ENCODE peak calls at places on chromosomes 6 and 20, in five cellular contexts. Y, P, Z, H and G are unnamed samples.

GRCh38 chr6:27502508-27503435 is 29.9 kb upstream of the ZNF184 start:
- DNase-seq in Z (peak; percentile 82), Y (peak; percentile 36), H (peak; percentile 79), P (peak; percentile 29), G (peak; percentile 70)

GRCh38 chr6:105771313-105771970 is 314.7 kb upstream of the PRDM1 start:
- DNase-seq in P (no peak), Z (peak; percentile 68), H (peak; percentile 65), Y (no peak), G (no peak)

GRCh38 chr20:50085481-50086365 is 27.2 kb downstream of the UBE2V1 start:
- DNase-seq in Y (no peak), Z (peak; percentile 71), P (peak; percentile 27), H (peak; percentile 73), G (peak; percentile 75)

GRCh38 chr6:168217880-168218537 is 101.6 kb downstream of the DACT2 start:
- DNase-seq in Y (no peak), P (no peak), H (no peak), Z (no peak), G (no peak)

GRCh38 chr20:46708172-46708860 is 1.1 kb upstream of the SLC2A10 start:
- DNase-seq in Y (no peak), Z (no peak), P (no peak), H (no peak), G (no peak)

GRCh38 chr6:183668-184067 is 108.6 kb upstream of the DUSP22 start:
- DNase-seq in Y (no peak), H (no peak), Z (no peak), P (no peak), G (no peak)

GRCh38 chr20:64044484-64045247 is 4.8 kb downstream of the SOX18 start:
- DNase-seq in H (peak; percentile 37), Z (peak; percentile 41), Y (no peak), P (no peak), G (peak; percentile 76)

GRCh38 chr6:36419295-36419694 is 23.4 kb downstream of the PXT1 start:
- DNase-seq in H (no peak), Y (no peak), Z (no peak), P (no peak), G (peak; percentile 78)

GRCh38 chr6:27605401-27606342 is 132.8 kb upstream of the ZNF184 start:
- DNase-seq in Y (no peak), P (no peak), Z (peak; percentile 89), H (peak; percentile 59), G (peak; percentile 87)

GRCh38 chr20:32484221-32485125 is 100.7 kb downstream of the NOL4L start:
- DNase-seq in Z (no peak), H (no peak), Y (no peak), P (no peak), G (peak; percentile 8)

GRCh38 chr6:2396856-2397640 is 151.6 kb upstream of the GMDS start:
- DNase-seq in Z (peak; percentile 60), H (peak; percentile 85), Y (no peak), P (peak; percentile 36), G (peak; percentile 51)

GRCh38 chr6:156174026-156174880 is 602.9 kb upstream of the ARID1B start:
- DNase-seq in H (no peak), Z (no peak), P (no peak), Y (no peak), G (no peak)

GRCh38 chr6:117739869-117740268 is 64.6 kb downstream of the NUS1 start:
- DNase-seq in H (no peak), P (no peak), Z (no peak), Y (no peak), G (no peak)

GRCh38 chr6:54335871-54336270 is 27.6 kb downstream of the TINAG start:
- DNase-seq in P (peak; percentile 85), H (peak; percentile 99), Z (peak; percentile 98), Y (peak; percentile 93), G (peak; percentile 95)

GRCh38 chr20:31606928-31607639 is 2.0 kb downstream of the ID1 start:
- DNase-seq in P (no peak), Y (no peak), Z (peak; percentile 79), H (peak; percentile 67), G (peak; percentile 91)

GRCh38 chr20:14189794-14190402 is 147.5 kb downstream of the FLRT3 start:
- DNase-seq in H (peak; percentile 62), Y (peak; percentile 7), P (peak; percentile 26), Z (peak; percentile 69), G (peak; percentile 61)

GRCh38 chr6:148203970-148204369 is 138.7 kb upstream of the SASH1 start:
- DNase-seq in Y (peak; percentile 77), H (peak; percentile 90), Z (peak; percentile 72), P (peak; percentile 76), G (no peak)

GRCh38 chr20:44248420-44248759 is 1.3 kb downstream of the GDAP1L1 start:
- DNase-seq in P (no peak), H (no peak), Y (no peak), Z (no peak), G (no peak)

GRCh38 chr6:38337819-38338465 is 301.8 kb downstream of the BTBD9 start:
- DNase-seq in P (peak; percentile 42), Y (no peak), H (peak; percentile 88), Z (peak; percentile 63), G (peak; percentile 68)

GRCh38 chr20:57467742-57468141 is 57.2 kb downstream of the CTCFL start:
- DNase-seq in Z (no peak), Y (no peak), P (no peak), H (no peak), G (no peak)

GRCh38 chr20:32743237-32744112 is at the start of gene COMMD7:
- DNase-seq in P (no peak), H (peak; percentile 44), Z (peak; percentile 38), Y (no peak), G (peak; percentile 29)

GRCh38 chr20:43029161-43029560 is 160.5 kb downstream of the PTPRT start:
- DNase-seq in H (no peak), Y (no peak), Z (no peak), P (no peak), G (no peak)

GRCh38 chr6:139981810-139982550 is 607.5 kb upstream of the CITED2 start:
- DNase-seq in Y (no peak), P (no peak), H (peak; percentile 80), Z (peak; percentile 64), G (peak; percentile 57)

GRCh38 chr20:31516166-31516565 is 1.9 kb downstream of the HM13 start:
- DNase-seq in P (no peak), H (no peak), Z (no peak), Y (no peak), G (no peak)

GRCh38 chr6:159151266-159151855 is 17.8 kb upstream of the FNDC1 start:
- DNase-seq in Y (no peak), P (peak; percentile 21), Z (peak; percentile 58), H (peak; percentile 58), G (peak; percentile 63)

GRCh38 chr6:70849348-70850069 is 107.4 kb downstream of the B3GAT2 start:
- DNase-seq in Y (peak; percentile 49), Z (peak; percentile 4), H (peak; percentile 85), P (peak; percentile 38), G (no peak)

GRCh38 chr6:24734166-24734565 is 15.2 kb upstream of the C6orf62 start:
- DNase-seq in P (no peak), H (no peak), Z (no peak), Y (no peak), G (no peak)

GRCh38 chr6:166169549-166170421 is 2.1 kb upstream of the TBXT start:
- DNase-seq in P (no peak), Y (no peak), H (no peak), Z (no peak), G (no peak)

GRCh38 chr6:170129691-170130171 is 161.1 kb downstream of the DLL1 start:
- DNase-seq in H (no peak), P (no peak), Y (no peak), Z (no peak), G (peak; percentile 68)

GRCh38 chr6:140480852-140481251 is 1106.4 kb upstream of the CITED2 start:
- DNase-seq in H (peak; percentile 71), P (peak; percentile 32), Z (peak; percentile 78), Y (no peak), G (no peak)

GRCh38 chr6:148395583-148396101 is 53.0 kb downstream of the SASH1 start:
- DNase-seq in Y (no peak), H (peak; percentile 10), Z (no peak), P (no peak), G (no peak)

GRCh38 chr6:106194949-106195919 is 109.1 kb downstream of the PRDM1 start:
- DNase-seq in P (no peak), Y (no peak), H (peak; percentile 68), Z (peak; percentile 76), G (peak; percentile 79)

GRCh38 chr6:36676142-36677058 is 2.1 kb upstream of the CDKN1A start:
- DNase-seq in H (peak; percentile 66), P (no peak), Z (peak; percentile 65), Y (no peak), G (peak; percentile 72)

GRCh38 chr6:107768044-107768443 is 56.1 kb downstream of the SCML4 start:
- DNase-seq in P (no peak), Y (no peak), H (no peak), Z (no peak), G (no peak)

GRCh38 chr6:549901-550300 is 107.0 kb downstream of the HUS1B start:
- DNase-seq in Z (no peak), H (no peak), Y (no peak), P (no peak), G (no peak)

GRCh38 chr6:35178932-35179832 is 34.6 kb upstream of the SCUBE3 start:
- DNase-seq in Z (no peak), P (no peak), Y (no peak), H (no peak), G (no peak)
- TF ChIP-seq CTCF in Z (no peak), P (no peak), Y (no peak), H (no peak), G (no peak)

GRCh38 chr6:52284460-52285173 is at the start of gene MCM3:
- DNase-seq in Y (peak; percentile 95), Z (peak; percentile 99), H (peak; percentile 99), P (peak; percentile 98), G (peak; percentile 99)
- TF ChIP-seq CTCF in Y (peak; percentile 4), Z (no peak), H (peak; percentile 18), P (no peak), G (no peak)

GRCh38 chr20:52433326-52434040 is 241.9 kb upstream of the ZFP64 start:
- DNase-seq in P (no peak), Z (no peak), Y (no peak), H (no peak), G (no peak)
- TF ChIP-seq CTCF in P (no peak), Z (no peak), Y (no peak), H (no peak), G (no peak)

GRCh38 chr6:4728949-4729348 is 47.3 kb upstream of the CDYL start:
- DNase-seq in Y (no peak), Z (no peak), P (no peak), H (no peak), G (no peak)

GRCh38 chr6:4731996-4732395 is 44.2 kb upstream of the CDYL start:
- DNase-seq in Y (no peak), Z (no peak), H (no peak), P (no peak), G (no peak)

GRCh38 chr6:4727236-4727635 is 49.0 kb upstream of the CDYL start:
- DNase-seq in P (no peak), H (no peak), Z (no peak), Y (no peak), G (no peak)

GRCh38 chr6:4728436-4728769 is 47.8 kb upstream of the CDYL start:
- DNase-seq in P (no peak), Z (no peak), H (no peak), Y (no peak), G (no peak)

GRCh38 chr6:4727671-4728435 is 48.4 kb upstream of the CDYL start:
- DNase-seq in Z (peak; percentile 4), P (no peak), Y (no peak), H (no peak), G (no peak)
- TF ChIP-seq CTCF in Z (no peak), P (no peak), Y (no peak), H (no peak), G (no peak)

GRCh38 chr6:15254074-15254975 is 8.5 kb downstream of the JARID2 start:
- DNase-seq in Z (peak; percentile 69), H (no peak), Y (no peak), P (no peak), G (peak; percentile 64)
- TF ChIP-seq CTCF in Z (peak; percentile 15), H (peak; percentile 4), Y (no peak), P (no peak), G (peak; percentile 22)